ENCODE peak calls at places on chromosomes 7 and 10, in six cellular contexts. One of them, this sample, is unnamed.

GRCh38 chr10:27319752-27320561 is 79.4 kb upstream of the ACBD5 start:
- DNase-seq in stimulated activated CD4-positive, alpha-beta T cell treated with anti-CD3 and anti-CD28 coated beads, Interleukin-4, amount 100 ng/mL, for 48 hours: peak
- DNase-seq in upper lobe of right lung: peak
- DNase-seq in endodermal cell: peak
- DNase-seq in ovary: peak
- DNase-seq in activated CD4-positive, alpha-beta T cell treated with anti-CD3 and anti-CD28 coated beads, Interleukin-2, amount 50 U/mL, for 48 hours: peak
- DNase-seq in this sample: no peak

GRCh38 chr10:24716295-24716694 is 7.4 kb downstream of the ARHGAP21 start:
- DNase-seq in upper lobe of right lung: no peak
- DNase-seq in activated CD4-positive, alpha-beta T cell treated with anti-CD3 and anti-CD28 coated beads, Interleukin-2, amount 50 U/mL, for 48 hours: no peak
- DNase-seq in endodermal cell: no peak
- DNase-seq in ovary: no peak
- DNase-seq in stimulated activated CD4-positive, alpha-beta T cell treated with anti-CD3 and anti-CD28 coated beads, Interleukin-4, amount 100 ng/mL, for 48 hours: no peak
- DNase-seq in this sample: no peak

GRCh38 chr7:22814261-22815208 is 8.1 kb downstream of the TOMM7 start:
- DNase-seq in upper lobe of right lung: no peak
- DNase-seq in ovary: no peak
- DNase-seq in stimulated activated CD4-positive, alpha-beta T cell treated with anti-CD3 and anti-CD28 coated beads, Interleukin-4, amount 100 ng/mL, for 48 hours: no peak
- DNase-seq in endodermal cell: no peak
- DNase-seq in activated CD4-positive, alpha-beta T cell treated with anti-CD3 and anti-CD28 coated beads, Interleukin-2, amount 50 U/mL, for 48 hours: no peak
- DNase-seq in this sample: no peak

GRCh38 chr7:108145401-108145800 is 15.2 kb upstream of the LAMB4 start:
- DNase-seq in ovary: no peak
- DNase-seq in endodermal cell: peak
- DNase-seq in activated CD4-positive, alpha-beta T cell treated with anti-CD3 and anti-CD28 coated beads, Interleukin-2, amount 50 U/mL, for 48 hours: no peak
- DNase-seq in upper lobe of right lung: no peak
- DNase-seq in stimulated activated CD4-positive, alpha-beta T cell treated with anti-CD3 and anti-CD28 coated beads, Interleukin-4, amount 100 ng/mL, for 48 hours: no peak
- DNase-seq in this sample: no peak

GRCh38 chr7:16891338-16891737 is 9.6 kb upstream of the AGR3 start:
- DNase-seq in stimulated activated CD4-positive, alpha-beta T cell treated with anti-CD3 and anti-CD28 coated beads, Interleukin-4, amount 100 ng/mL, for 48 hours: no peak
- DNase-seq in activated CD4-positive, alpha-beta T cell treated with anti-CD3 and anti-CD28 coated beads, Interleukin-2, amount 50 U/mL, for 48 hours: no peak
- DNase-seq in endodermal cell: peak
- DNase-seq in ovary: no peak
- DNase-seq in upper lobe of right lung: no peak
- DNase-seq in this sample: no peak

GRCh38 chr7:8973601-8974000 is 540.2 kb downstream of the NXPH1 start:
- DNase-seq in activated CD4-positive, alpha-beta T cell treated with anti-CD3 and anti-CD28 coated beads, Interleukin-2, amount 50 U/mL, for 48 hours: no peak
- DNase-seq in upper lobe of right lung: no peak
- DNase-seq in ovary: no peak
- DNase-seq in endodermal cell: no peak
- DNase-seq in stimulated activated CD4-positive, alpha-beta T cell treated with anti-CD3 and anti-CD28 coated beads, Interleukin-4, amount 100 ng/mL, for 48 hours: no peak
- DNase-seq in this sample: no peak

GRCh38 chr10:120505056-120505455 is 48.0 kb downstream of the PLPP4 start:
- DNase-seq in upper lobe of right lung: no peak
- DNase-seq in activated CD4-positive, alpha-beta T cell treated with anti-CD3 and anti-CD28 coated beads, Interleukin-2, amount 50 U/mL, for 48 hours: no peak
- DNase-seq in endodermal cell: no peak
- DNase-seq in ovary: no peak
- DNase-seq in stimulated activated CD4-positive, alpha-beta T cell treated with anti-CD3 and anti-CD28 coated beads, Interleukin-4, amount 100 ng/mL, for 48 hours: no peak
- DNase-seq in this sample: no peak

GRCh38 chr10:68334672-68335467 is 2.1 kb upstream of the PBLD start:
- DNase-seq in ovary: no peak
- DNase-seq in endodermal cell: no peak
- DNase-seq in activated CD4-positive, alpha-beta T cell treated with anti-CD3 and anti-CD28 coated beads, Interleukin-2, amount 50 U/mL, for 48 hours: no peak
- DNase-seq in upper lobe of right lung: no peak
- DNase-seq in stimulated activated CD4-positive, alpha-beta T cell treated with anti-CD3 and anti-CD28 coated beads, Interleukin-4, amount 100 ng/mL, for 48 hours: no peak
- DNase-seq in this sample: no peak

GRCh38 chr7:151125459-151125834 is 39.2 kb downstream of the AGAP3 start:
- DNase-seq in activated CD4-positive, alpha-beta T cell treated with anti-CD3 and anti-CD28 coated beads, Interleukin-2, amount 50 U/mL, for 48 hours: no peak
- DNase-seq in endodermal cell: peak
- DNase-seq in stimulated activated CD4-positive, alpha-beta T cell treated with anti-CD3 and anti-CD28 coated beads, Interleukin-4, amount 100 ng/mL, for 48 hours: no peak
- DNase-seq in ovary: no peak
- DNase-seq in upper lobe of right lung: no peak
- DNase-seq in this sample: no peak

GRCh38 chr7:129188372-129188891 is at the start of gene SMO:
- DNase-seq in activated CD4-positive, alpha-beta T cell treated with anti-CD3 and anti-CD28 coated beads, Interleukin-2, amount 50 U/mL, for 48 hours: no peak
- DNase-seq in upper lobe of right lung: no peak
- DNase-seq in endodermal cell: peak
- DNase-seq in stimulated activated CD4-positive, alpha-beta T cell treated with anti-CD3 and anti-CD28 coated beads, Interleukin-4, amount 100 ng/mL, for 48 hours: no peak
- DNase-seq in ovary: peak
- DNase-seq in this sample: no peak

GRCh38 chr10:58513189-58514101 is 773 bp downstream of the BICC1 start:
- DNase-seq in endodermal cell: peak
- DNase-seq in upper lobe of right lung: peak
- DNase-seq in activated CD4-positive, alpha-beta T cell treated with anti-CD3 and anti-CD28 coated beads, Interleukin-2, amount 50 U/mL, for 48 hours: peak
- DNase-seq in ovary: peak
- DNase-seq in stimulated activated CD4-positive, alpha-beta T cell treated with anti-CD3 and anti-CD28 coated beads, Interleukin-4, amount 100 ng/mL, for 48 hours: no peak
- DNase-seq in this sample: no peak

GRCh38 chr10:17021661-17022060 is 108.0 kb downstream of the CUBN start:
- DNase-seq in stimulated activated CD4-positive, alpha-beta T cell treated with anti-CD3 and anti-CD28 coated beads, Interleukin-4, amount 100 ng/mL, for 48 hours: no peak
- DNase-seq in endodermal cell: peak
- DNase-seq in upper lobe of right lung: no peak
- DNase-seq in ovary: no peak
- DNase-seq in activated CD4-positive, alpha-beta T cell treated with anti-CD3 and anti-CD28 coated beads, Interleukin-2, amount 50 U/mL, for 48 hours: no peak
- DNase-seq in this sample: no peak

GRCh38 chr7:47418910-47419309 is 163.0 kb downstream of the TNS3 start:
- DNase-seq in stimulated activated CD4-positive, alpha-beta T cell treated with anti-CD3 and anti-CD28 coated beads, Interleukin-4, amount 100 ng/mL, for 48 hours: no peak
- DNase-seq in endodermal cell: no peak
- DNase-seq in ovary: peak
- DNase-seq in activated CD4-positive, alpha-beta T cell treated with anti-CD3 and anti-CD28 coated beads, Interleukin-2, amount 50 U/mL, for 48 hours: no peak
- DNase-seq in upper lobe of right lung: no peak
- DNase-seq in this sample: no peak

GRCh38 chr7:108071551-108071950 is 58.6 kb downstream of the LAMB4 start:
- DNase-seq in ovary: no peak
- DNase-seq in activated CD4-positive, alpha-beta T cell treated with anti-CD3 and anti-CD28 coated beads, Interleukin-2, amount 50 U/mL, for 48 hours: no peak
- DNase-seq in endodermal cell: no peak
- DNase-seq in stimulated activated CD4-positive, alpha-beta T cell treated with anti-CD3 and anti-CD28 coated beads, Interleukin-4, amount 100 ng/mL, for 48 hours: no peak
- DNase-seq in upper lobe of right lung: no peak
- DNase-seq in this sample: no peak

GRCh38 chr10:84543948-84544347 is 215.6 kb downstream of the CCSER2 start:
- DNase-seq in upper lobe of right lung: no peak
- DNase-seq in endodermal cell: peak
- DNase-seq in stimulated activated CD4-positive, alpha-beta T cell treated with anti-CD3 and anti-CD28 coated beads, Interleukin-4, amount 100 ng/mL, for 48 hours: no peak
- DNase-seq in activated CD4-positive, alpha-beta T cell treated with anti-CD3 and anti-CD28 coated beads, Interleukin-2, amount 50 U/mL, for 48 hours: no peak
- DNase-seq in ovary: no peak
- DNase-seq in this sample: no peak

GRCh38 chr7:92682767-92683539 is 92.8 kb upstream of the FAM133B start:
- DNase-seq in upper lobe of right lung: no peak
- DNase-seq in activated CD4-positive, alpha-beta T cell treated with anti-CD3 and anti-CD28 coated beads, Interleukin-2, amount 50 U/mL, for 48 hours: no peak
- DNase-seq in endodermal cell: no peak
- DNase-seq in ovary: no peak
- DNase-seq in stimulated activated CD4-positive, alpha-beta T cell treated with anti-CD3 and anti-CD28 coated beads, Interleukin-4, amount 100 ng/mL, for 48 hours: no peak
- DNase-seq in this sample: peak

GRCh38 chr10:113612154-113612553 is 51.7 kb downstream of the NRAP start:
- DNase-seq in stimulated activated CD4-positive, alpha-beta T cell treated with anti-CD3 and anti-CD28 coated beads, Interleukin-4, amount 100 ng/mL, for 48 hours: no peak
- DNase-seq in endodermal cell: no peak
- DNase-seq in activated CD4-positive, alpha-beta T cell treated with anti-CD3 and anti-CD28 coated beads, Interleukin-2, amount 50 U/mL, for 48 hours: no peak
- DNase-seq in ovary: no peak
- DNase-seq in upper lobe of right lung: no peak
- DNase-seq in this sample: no peak

GRCh38 chr7:33076737-33077136 is 14.2 kb upstream of the NT5C3A start:
- DNase-seq in ovary: no peak
- DNase-seq in stimulated activated CD4-positive, alpha-beta T cell treated with anti-CD3 and anti-CD28 coated beads, Interleukin-4, amount 100 ng/mL, for 48 hours: no peak
- DNase-seq in activated CD4-positive, alpha-beta T cell treated with anti-CD3 and anti-CD28 coated beads, Interleukin-2, amount 50 U/mL, for 48 hours: no peak
- DNase-seq in upper lobe of right lung: no peak
- DNase-seq in endodermal cell: no peak
- DNase-seq in this sample: no peak